ENCODE peak calls at places on chromosomes 12 and 14, in seven cellular contexts. One of them, this sample, is unnamed.

GRCh38 chr12:94326234-94326633 is 133.4 kb downstream of the CEP83 start:
- DNase-seq in kidney: no peak
- DNase-seq in body of pancreas: no peak
- DNase-seq in hepatocyte: no peak
- DNase-seq in neural progenitor cell: no peak
- DNase-seq in uterus: no peak
- DNase-seq in CD8-positive, alpha-beta memory T cell: no peak
- DNase-seq in this sample: no peak

GRCh38 chr14:24232645-24233537 is at the start of gene GMPR2:
- DNase-seq in neural progenitor cell: no peak
- DNase-seq in body of pancreas: no peak
- DNase-seq in uterus: no peak
- DNase-seq in hepatocyte: peak
- DNase-seq in kidney: no peak
- DNase-seq in CD8-positive, alpha-beta memory T cell: no peak
- DNase-seq in this sample: no peak

GRCh38 chr12:46674818-46675217 is 151.0 kb downstream of the SLC38A4 start:
- DNase-seq in body of pancreas: no peak
- DNase-seq in neural progenitor cell: no peak
- DNase-seq in CD8-positive, alpha-beta memory T cell: no peak
- DNase-seq in hepatocyte: no peak
- DNase-seq in uterus: no peak
- DNase-seq in kidney: no peak
- DNase-seq in this sample: no peak

GRCh38 chr14:50083467-50084337 is 32.7 kb downstream of the VCPKMT start:
- DNase-seq in kidney: peak
- DNase-seq in uterus: no peak
- DNase-seq in neural progenitor cell: no peak
- DNase-seq in CD8-positive, alpha-beta memory T cell: peak
- DNase-seq in hepatocyte: no peak
- DNase-seq in body of pancreas: no peak
- DNase-seq in this sample: no peak

GRCh38 chr12:96166765-96167164 is 27.4 kb upstream of the ELK3 start:
- DNase-seq in body of pancreas: no peak
- DNase-seq in uterus: no peak
- DNase-seq in CD8-positive, alpha-beta memory T cell: no peak
- DNase-seq in kidney: no peak
- DNase-seq in hepatocyte: no peak
- DNase-seq in neural progenitor cell: no peak
- DNase-seq in this sample: no peak

GRCh38 chr14:35346738-35347322 is 54.6 kb downstream of the PSMA6 start:
- DNase-seq in neural progenitor cell: no peak
- DNase-seq in kidney: no peak
- DNase-seq in body of pancreas: no peak
- DNase-seq in CD8-positive, alpha-beta memory T cell: no peak
- DNase-seq in hepatocyte: no peak
- DNase-seq in uterus: no peak
- DNase-seq in this sample: no peak

GRCh38 chr12:57889541-57889989 is 43.0 kb upstream of the CTDSP2 start:
- DNase-seq in neural progenitor cell: peak
- DNase-seq in CD8-positive, alpha-beta memory T cell: no peak
- DNase-seq in uterus: peak
- DNase-seq in body of pancreas: peak
- DNase-seq in hepatocyte: peak
- DNase-seq in kidney: peak
- DNase-seq in this sample: peak

GRCh38 chr14:52824479-52824878 is 33.1 kb upstream of the GNPNAT1 start:
- DNase-seq in uterus: no peak
- DNase-seq in CD8-positive, alpha-beta memory T cell: no peak
- DNase-seq in neural progenitor cell: no peak
- DNase-seq in hepatocyte: no peak
- DNase-seq in body of pancreas: no peak
- DNase-seq in kidney: no peak
- DNase-seq in this sample: no peak

GRCh38 chr14:20428802-20429201 is 7.2 kb downstream of the KLHL33 start:
- DNase-seq in body of pancreas: no peak
- DNase-seq in neural progenitor cell: no peak
- DNase-seq in uterus: no peak
- DNase-seq in kidney: no peak
- DNase-seq in CD8-positive, alpha-beta memory T cell: no peak
- DNase-seq in hepatocyte: no peak
- DNase-seq in this sample: no peak

GRCh38 chr14:63852271-63852816 is 460 bp upstream of the SYNE2 start:
- DNase-seq in uterus: no peak
- DNase-seq in CD8-positive, alpha-beta memory T cell: no peak
- DNase-seq in neural progenitor cell: no peak
- DNase-seq in kidney: no peak
- DNase-seq in hepatocyte: no peak
- DNase-seq in body of pancreas: peak
- DNase-seq in this sample: no peak

GRCh38 chr12:53564941-53565340 is 57.7 kb upstream of the NPFF start:
- DNase-seq in uterus: peak
- DNase-seq in hepatocyte: no peak
- DNase-seq in body of pancreas: no peak
- DNase-seq in neural progenitor cell: no peak
- DNase-seq in kidney: no peak
- DNase-seq in CD8-positive, alpha-beta memory T cell: no peak
- DNase-seq in this sample: no peak

DNA sequence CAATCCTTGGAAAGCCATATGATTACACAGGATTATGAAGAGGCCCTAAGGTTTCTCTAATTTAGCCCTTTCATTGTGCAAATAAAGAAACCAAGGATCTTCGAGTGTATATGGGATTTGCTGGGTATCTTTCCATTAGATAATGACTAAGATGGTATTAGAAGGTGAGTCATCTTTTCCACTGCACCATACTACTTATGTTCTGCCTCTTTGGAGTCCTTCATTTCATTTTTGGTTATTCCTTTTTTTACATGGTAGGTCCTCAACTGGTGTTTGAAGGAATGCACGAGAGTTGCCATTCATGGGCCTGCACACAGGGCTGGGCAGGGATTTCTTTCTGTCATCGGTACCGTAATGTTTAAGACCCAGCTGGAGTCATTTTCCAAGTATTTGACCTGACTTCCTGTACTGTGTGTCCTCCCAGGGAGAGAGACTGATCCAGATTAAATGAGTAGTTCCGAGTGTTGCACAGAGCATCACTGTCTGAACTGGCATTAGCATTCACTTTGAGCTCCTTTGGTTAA is 85.7 kb downstream of the BORCS5 start:
- DNase-seq in uterus: no peak
- DNase-seq in CD8-positive, alpha-beta memory T cell: no peak
- DNase-seq in body of pancreas: no peak
- DNase-seq in neural progenitor cell: no peak
- DNase-seq in kidney: no peak
- DNase-seq in hepatocyte: peak
- DNase-seq in this sample: no peak
- H3K27ac ChIP-seq in uterus: peak
- H3K27ac ChIP-seq in CD8-positive, alpha-beta memory T cell: peak
- H3K27ac ChIP-seq in body of pancreas: peak
- H3K27ac ChIP-seq in neural progenitor cell: no peak
- H3K27ac ChIP-seq in kidney: no peak
- H3K27ac ChIP-seq in hepatocyte: peak
- H3K27ac ChIP-seq in this sample: peak

GRCh38 chr12:128968668-128969067 is 115.4 kb downstream of the GLT1D1 start:
- DNase-seq in kidney: no peak
- DNase-seq in body of pancreas: no peak
- DNase-seq in hepatocyte: no peak
- DNase-seq in neural progenitor cell: no peak
- DNase-seq in CD8-positive, alpha-beta memory T cell: no peak
- DNase-seq in uterus: no peak
- DNase-seq in this sample: no peak
- H3K4me3 ChIP-seq in kidney: no peak
- H3K4me3 ChIP-seq in body of pancreas: no peak
- H3K4me3 ChIP-seq in hepatocyte: no peak
- H3K4me3 ChIP-seq in neural progenitor cell: no peak
- H3K4me3 ChIP-seq in CD8-positive, alpha-beta memory T cell: no peak
- H3K4me3 ChIP-seq in uterus: no peak
- H3K4me3 ChIP-seq in this sample: no peak

DNA sequence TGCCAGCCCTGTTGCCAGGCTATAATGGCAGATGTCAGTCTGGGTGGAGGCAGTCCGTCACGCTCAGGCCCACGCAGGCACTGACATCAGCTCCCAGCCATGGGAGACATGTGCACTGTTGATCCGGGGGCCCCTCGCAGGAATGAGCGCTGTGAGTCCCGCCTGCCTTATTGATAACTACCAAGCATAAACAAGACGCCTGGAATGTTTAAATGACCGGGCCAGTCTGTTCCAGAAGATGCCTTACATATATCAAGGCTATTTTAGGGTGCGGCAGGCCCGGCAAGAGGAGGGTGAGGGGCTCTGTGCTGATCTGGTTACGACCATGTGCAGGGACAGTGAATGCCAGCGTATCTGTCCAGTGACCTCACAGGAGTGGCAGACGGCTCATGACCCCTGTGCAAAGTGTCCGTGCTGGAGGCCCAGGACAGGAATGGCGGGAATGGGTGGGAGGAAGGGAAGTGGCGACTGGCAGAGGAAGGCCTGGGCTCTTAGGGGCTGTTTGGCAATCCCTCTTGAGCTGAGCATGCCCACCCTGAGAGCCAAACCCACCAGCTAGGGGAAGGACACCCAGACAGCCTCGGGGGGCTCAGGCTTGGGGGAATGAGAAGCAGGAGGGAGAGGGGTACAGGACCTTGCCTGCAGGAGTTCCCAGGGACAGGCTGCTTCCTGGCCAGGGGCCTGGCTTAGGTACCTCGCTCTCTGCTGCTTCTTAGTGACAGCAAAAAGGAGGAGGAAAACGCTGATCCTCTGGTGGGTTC is 49.3 kb downstream of the DLK1 start:
- DNase-seq in kidney: no peak
- DNase-seq in neural progenitor cell: no peak
- DNase-seq in body of pancreas: no peak
- DNase-seq in uterus: peak
- DNase-seq in hepatocyte: no peak
- DNase-seq in CD8-positive, alpha-beta memory T cell: no peak
- DNase-seq in this sample: no peak
- H3K27ac ChIP-seq in kidney: no peak
- H3K27ac ChIP-seq in neural progenitor cell: no peak
- H3K27ac ChIP-seq in body of pancreas: no peak
- H3K27ac ChIP-seq in uterus: no peak
- H3K27ac ChIP-seq in hepatocyte: peak
- H3K27ac ChIP-seq in CD8-positive, alpha-beta memory T cell: no peak
- H3K27ac ChIP-seq in this sample: no peak

DNA sequence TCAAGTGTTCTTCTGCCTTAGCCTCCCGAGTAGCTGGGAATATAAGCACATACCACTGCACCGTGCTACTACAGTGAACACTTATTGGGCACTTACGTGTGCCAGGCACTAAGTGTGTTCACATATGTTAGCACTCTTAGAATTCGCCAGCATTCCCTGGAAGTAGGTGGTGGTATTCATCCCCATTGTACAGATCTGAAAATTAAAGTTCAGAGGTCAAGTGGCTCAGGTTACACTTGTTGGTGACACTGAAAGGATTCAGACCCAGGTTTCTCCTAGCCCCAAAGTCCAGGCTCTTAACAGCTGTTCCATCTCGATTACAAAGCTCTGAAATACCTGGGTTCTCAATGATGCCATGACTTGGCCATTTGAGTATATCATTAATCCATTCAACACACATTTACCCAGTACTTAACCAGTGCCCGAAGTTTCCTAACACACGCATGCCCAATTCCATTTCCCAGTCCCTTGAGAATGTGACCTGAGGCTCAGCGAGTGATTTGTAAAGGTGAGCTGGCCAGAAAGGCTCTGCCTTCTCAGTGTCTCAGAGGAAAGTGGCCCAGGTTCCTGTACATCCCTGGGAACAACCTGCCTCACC is 4.8 kb downstream of the MVK start:
- DNase-seq in uterus: no peak
- DNase-seq in kidney: no peak
- DNase-seq in hepatocyte: no peak
- DNase-seq in CD8-positive, alpha-beta memory T cell: no peak
- DNase-seq in neural progenitor cell: no peak
- DNase-seq in body of pancreas: no peak
- DNase-seq in this sample: no peak
- H3K4me3 ChIP-seq in uterus: no peak
- H3K4me3 ChIP-seq in kidney: no peak
- H3K4me3 ChIP-seq in hepatocyte: no peak
- H3K4me3 ChIP-seq in CD8-positive, alpha-beta memory T cell: no peak
- H3K4me3 ChIP-seq in neural progenitor cell: no peak
- H3K4me3 ChIP-seq in body of pancreas: no peak
- H3K4me3 ChIP-seq in this sample: no peak

GRCh38 chr14:56127156-56127555 is 8.9 kb downstream of the PELI2 start:
- DNase-seq in hepatocyte: no peak
- DNase-seq in neural progenitor cell: no peak
- DNase-seq in body of pancreas: no peak
- DNase-seq in kidney: no peak
- DNase-seq in CD8-positive, alpha-beta memory T cell: no peak
- DNase-seq in uterus: no peak
- DNase-seq in this sample: no peak

GRCh38 chr14:56129092-56129491 is 10.9 kb downstream of the PELI2 start:
- DNase-seq in neural progenitor cell: peak
- DNase-seq in body of pancreas: no peak
- DNase-seq in uterus: no peak
- DNase-seq in CD8-positive, alpha-beta memory T cell: no peak
- DNase-seq in kidney: no peak
- DNase-seq in hepatocyte: no peak
- DNase-seq in this sample: no peak

GRCh38 chr14:56131865-56132830 is 13.9 kb downstream of the PELI2 start:
- DNase-seq in CD8-positive, alpha-beta memory T cell: no peak
- DNase-seq in hepatocyte: no peak
- DNase-seq in kidney: no peak
- DNase-seq in neural progenitor cell: peak
- DNase-seq in body of pancreas: no peak
- DNase-seq in uterus: no peak
- DNase-seq in this sample: no peak

GRCh38 chr14:56131004-56131864 is 13.0 kb downstream of the PELI2 start:
- DNase-seq in hepatocyte: no peak
- DNase-seq in body of pancreas: no peak
- DNase-seq in CD8-positive, alpha-beta memory T cell: no peak
- DNase-seq in uterus: no peak
- DNase-seq in kidney: no peak
- DNase-seq in neural progenitor cell: no peak
- DNase-seq in this sample: no peak

GRCh38 chr14:56129941-56130340 is 11.7 kb downstream of the PELI2 start:
- DNase-seq in kidney: no peak
- DNase-seq in uterus: no peak
- DNase-seq in CD8-positive, alpha-beta memory T cell: no peak
- DNase-seq in body of pancreas: peak
- DNase-seq in hepatocyte: no peak
- DNase-seq in neural progenitor cell: peak
- DNase-seq in this sample: peak
- H3K27ac ChIP-seq in kidney: no peak
- H3K27ac ChIP-seq in uterus: no peak
- H3K27ac ChIP-seq in CD8-positive, alpha-beta memory T cell: no peak
- H3K27ac ChIP-seq in body of pancreas: peak
- H3K27ac ChIP-seq in hepatocyte: no peak
- H3K27ac ChIP-seq in neural progenitor cell: no peak
- H3K27ac ChIP-seq in this sample: peak